ENCODE peak calls at places on chromosomes 3 and 15, in five cellular contexts. F is aorta, R is amygdala, A is SIG-M5, X is NCI-H1092. Z is an unnamed sample.

GRCh38 chr3:72492240-72492639 is 356.0 kb downstream of the SHQ1 start:
- DNase-seq in F (peak; percentile 76), R (no peak), A (no peak), X (no peak), Z (no peak)

GRCh38 chr15:72790302-72790955 is 6.9 kb upstream of the ADPGK start:
- DNase-seq in F (no peak), R (no peak), A (no peak), X (no peak), Z (no peak)

GRCh38 chr15:37098468-37099320 is 1.7 kb downstream of the MEIS2 start:
- DNase-seq in F (peak; percentile 57), R (no peak), A (no peak), X (no peak), Z (no peak)

GRCh38 chr3:5499404-5499803 is 311.9 kb downstream of the EDEM1 start:
- DNase-seq in F (no peak), R (no peak), A (no peak), X (no peak), Z (no peak)

GRCh38 chr3:96756516-96756915 is 57.9 kb upstream of the EPHA6 start:
- DNase-seq in F (no peak), R (no peak), A (no peak), X (no peak), Z (no peak)

GRCh38 chr15:101153801-101154656 is 97.8 kb downstream of the CHSY1 start:
- DNase-seq in F (peak; percentile 42), R (no peak), A (no peak), X (no peak), Z (no peak)

GRCh38 chr3:37161351-37161750 is 13.0 kb downstream of the LRRFIP2 start:
- DNase-seq in F (no peak), R (no peak), A (no peak), X (no peak), Z (no peak)

GRCh38 chr3:70771426-70772147 is 459.1 kb upstream of the MDFIC2 start:
- DNase-seq in F (no peak), R (no peak), A (no peak), X (no peak), Z (no peak)

GRCh38 chr3:45906681-45907220 is 20.4 kb downstream of the CCR9 start:
- DNase-seq in F (no peak), R (no peak), A (no peak), X (no peak), Z (no peak)

GRCh38 chr3:138461246-138461645 is 26.8 kb downstream of the ESYT3 start:
- DNase-seq in F (peak; percentile 35), R (no peak), A (no peak), X (no peak), Z (no peak)

GRCh38 chr3:30614943-30615342 is 8.5 kb downstream of the TGFBR2 start:
- DNase-seq in F (no peak), R (no peak), A (no peak), X (no peak), Z (no peak)

GRCh38 chr15:57606048-57606447 is 14.3 kb downstream of the MYZAP start:
- DNase-seq in F (no peak), R (no peak), A (no peak), X (no peak), Z (no peak)

GRCh38 chr3:39294446-39295183 is 14.8 kb upstream of the CX3CR1 start:
- DNase-seq in F (no peak), R (no peak), A (no peak), X (no peak), Z (no peak)